ENCODE peak calls at places on chromosomes 3 and 15, in six cellular contexts. J, Q, P, L, C and A are unnamed samples.

GRCh38 chr15:62135532-62136134 is 29.5 kb downstream of the C2CD4B start:
- DNase-seq in P (no peak), C (peak; percentile 80), J (peak; percentile 52), Q (no peak), L (peak; percentile 84), A (no peak)

GRCh38 chr3:188956839-188957489 is 214.8 kb upstream of the TPRG1 start:
- DNase-seq in Q (no peak), J (peak; percentile 26), C (peak; percentile 62), P (no peak), L (peak; percentile 83), A (no peak)

GRCh38 chr3:191387441-191388077 is 57.2 kb upstream of the UTS2B start:
- DNase-seq in L (no peak), C (peak; percentile 32), P (no peak), J (peak; percentile 7), Q (no peak), A (no peak)

GRCh38 chr3:9501226-9501625 is 52.4 kb downstream of the LHFPL4 start:
- DNase-seq in P (no peak), J (no peak), L (no peak), Q (no peak), C (peak; percentile 39), A (no peak)

GRCh38 chr3:76487446-76487845 is 552.5 kb upstream of the ROBO2 start:
- DNase-seq in Q (no peak), J (no peak), P (no peak), L (no peak), C (peak; percentile 2), A (no peak)

GRCh38 chr3:66989860-66990696 is 8.0 kb upstream of the KBTBD8 start:
- DNase-seq in J (no peak), L (peak; percentile 13), C (peak; percentile 1), P (no peak), Q (no peak), A (no peak)

GRCh38 chr3:187610926-187611545 is 59.2 kb downstream of the SST start:
- DNase-seq in L (peak; percentile 5), C (peak; percentile 43), J (no peak), Q (no peak), P (no peak), A (no peak)

GRCh38 chr15:29922191-29922590 is 99.9 kb upstream of the TJP1 start:
- DNase-seq in C (no peak), L (no peak), J (no peak), Q (no peak), P (no peak), A (no peak)

GRCh38 chr3:12235691-12236090 is 53.2 kb upstream of the PPARG start:
- DNase-seq in L (peak; percentile 55), J (peak; percentile 12), P (no peak), Q (no peak), C (peak; percentile 43), A (no peak)

GRCh38 chr15:40386480-40386879 is 4.0 kb downstream of the KNSTRN start:
- DNase-seq in Q (no peak), J (no peak), L (no peak), P (no peak), C (no peak), A (no peak)

GRCh38 chr3:32616267-32616962 is 45.8 kb upstream of the DYNC1LI1 start:
- DNase-seq in P (no peak), J (peak; percentile 35), Q (no peak), L (no peak), C (no peak), A (no peak)

GRCh38 chr3:126850370-126851085 is 132.4 kb upstream of the PLXNA1 start:
- DNase-seq in J (no peak), P (no peak), L (peak; percentile 77), C (peak; percentile 84), Q (no peak), A (no peak)

GRCh38 chr3:147369231-147369630 is 37.1 kb downstream of the ZIC4 start:
- DNase-seq in J (no peak), C (no peak), L (no peak), Q (no peak), P (no peak), A (no peak)
- H3K4me3 ChIP-seq in J (no peak overlapping the region), C (no peak overlapping the region), L (no peak overlapping the region), Q (no peak overlapping the region), P (no peak overlapping the region), A (no peak overlapping the region)

GRCh38 chr3:14391033-14391432 is 11.4 kb upstream of the SLC6A6 start:
- DNase-seq in Q (no peak), L (peak; percentile 88), C (peak; percentile 78), P (peak; percentile 94), J (peak; percentile 46), A (peak; percentile 71)

GRCh38 chr3:14393440-14394111 is 8.8 kb upstream of the SLC6A6 start:
- DNase-seq in P (no peak), J (no peak), C (peak; percentile 53), Q (no peak), L (no peak), A (no peak)

GRCh38 chr3:14389133-14390115 is 13.0 kb upstream of the SLC6A6 start:
- DNase-seq in Q (no peak), C (no peak), J (no peak), P (no peak), L (no peak), A (no peak)

GRCh38 chr3:14392803-14393319 is 9.5 kb upstream of the SLC6A6 start:
- DNase-seq in Q (no peak), J (no peak), C (no peak), L (no peak), P (peak; percentile 90), A (no peak)

GRCh38 chr3:14392231-14392630 is 10.2 kb upstream of the SLC6A6 start:
- DNase-seq in J (no peak), P (no peak), L (no peak), C (no peak), Q (no peak), A (no peak)
- TF ChIP-seq CTCF in J (no peak), P (no peak), L (no peak), C (no peak), Q (no peak), A (no peak)

GRCh38 chr3:45552031-45552772 is 42.3 kb upstream of the LIMD1 start:
- DNase-seq in C (no peak), L (peak; percentile 5), J (no peak), P (peak; percentile 40), Q (no peak), A (no peak)
- H3K27ac ChIP-seq in C (peak overlapping the region; percentile 88), L (peak overlapping the region; percentile 96), J (peak overlapping the region; percentile 65), P (peak overlapping the region; percentile 88), Q (no peak overlapping the region), A (peak overlapping the region; percentile 44)

GRCh38 chr3:150184426-150185071 is 213.9 kb upstream of the PFN2 start:
- DNase-seq in L (peak; percentile 13), Q (no peak), P (no peak), C (peak; percentile 13), J (peak; percentile 8), A (no peak)
- H3K4me3 ChIP-seq in L (no peak overlapping the region), Q (no peak overlapping the region), P (peak overlapping the region; percentile 46), C (peak overlapping the region; percentile 27), J (no peak overlapping the region), A (peak overlapping the region; percentile 41)

DNA sequence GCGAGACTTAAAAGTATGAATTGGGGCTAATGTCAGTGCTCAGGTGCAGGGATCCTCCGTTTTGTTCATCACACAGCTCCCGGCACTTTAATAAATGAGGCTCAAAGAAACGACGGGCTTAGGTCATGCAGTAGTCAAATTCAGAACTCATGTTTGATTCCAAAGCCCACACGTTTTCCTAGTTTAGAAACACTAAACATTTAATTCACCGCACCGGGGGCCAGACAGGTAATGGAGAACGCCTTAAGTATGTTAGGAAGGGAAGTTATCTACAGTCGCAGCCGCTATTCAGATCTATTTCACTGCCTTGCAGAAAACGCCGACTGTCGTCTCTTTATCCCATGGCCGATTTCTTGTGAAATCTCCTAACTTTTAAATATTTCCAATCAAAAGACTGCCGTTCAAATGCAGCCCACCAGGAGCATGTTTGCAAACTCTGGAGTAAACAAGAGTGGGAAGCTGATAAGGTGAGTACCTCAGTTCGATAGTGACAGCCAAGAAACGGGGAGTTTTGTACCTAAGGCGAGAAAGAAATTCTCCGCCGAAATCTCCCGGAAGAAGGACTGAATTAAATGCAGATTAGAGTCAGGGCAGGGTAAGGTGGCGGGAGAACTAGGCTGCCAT is 569 bp downstream of the HIGD2B start:
- DNase-seq in Q (no peak), C (no peak), P (no peak), L (no peak), J (no peak), A (no peak)
- TF ChIP-seq CTCF in Q (no peak), C (no peak), P (no peak), L (peak; percentile 6), J (no peak), A (no peak)

DNA sequence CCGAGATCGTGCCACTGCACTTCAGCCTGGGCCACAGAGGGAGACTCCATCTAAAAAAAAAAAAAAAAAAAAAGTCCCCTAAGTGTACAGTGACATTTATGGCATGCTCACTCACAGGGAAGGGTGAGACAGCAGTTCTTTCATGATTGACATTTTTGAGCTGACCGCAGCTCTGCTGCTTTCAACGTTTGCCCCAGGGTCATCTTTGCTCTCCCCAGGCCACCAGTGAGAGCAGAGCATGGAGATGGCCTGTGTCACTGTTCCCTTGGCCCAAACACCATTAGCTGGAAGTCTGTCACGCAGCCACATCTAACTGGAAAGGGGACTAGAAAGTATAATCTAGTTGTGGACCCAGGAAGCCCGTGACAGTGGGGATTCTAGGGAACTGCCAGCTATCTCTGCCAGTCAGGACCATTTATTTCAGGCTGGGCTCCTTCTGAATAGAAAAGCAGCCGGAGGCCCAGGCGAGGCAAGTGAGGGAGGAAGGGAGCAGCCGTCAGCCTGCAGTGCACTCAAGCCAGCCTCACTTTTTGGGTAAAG is 193.4 kb upstream of the HES1 start:
- DNase-seq in J (no peak), P (no peak), L (no peak), Q (no peak), C (no peak), A (no peak)
- H3K27ac ChIP-seq in J (no peak overlapping the region), P (no peak overlapping the region), L (no peak overlapping the region), Q (no peak overlapping the region), C (no peak overlapping the region), A (no peak overlapping the region)

GRCh38 chr3:108090066-108090700 is 648 bp downstream of the CD47 start:
- DNase-seq in J (peak; percentile 62), Q (peak; percentile 34), L (peak; percentile 55), C (peak; percentile 59), P (no peak), A (peak; percentile 72)

GRCh38 chr3:108086653-108087052 is 4.2 kb downstream of the CD47 start:
- DNase-seq in L (no peak), Q (no peak), C (no peak), P (no peak), J (no peak), A (no peak)

GRCh38 chr3:108089544-108089943 is 1.3 kb downstream of the CD47 start:
- DNase-seq in J (peak; percentile 35), C (peak; percentile 6), P (no peak), L (peak; percentile 11), Q (no peak), A (no peak)

GRCh38 chr3:108088697-108089096 is 2.1 kb downstream of the CD47 start:
- DNase-seq in Q (no peak), J (peak; percentile 44), P (no peak), L (peak; percentile 17), C (peak; percentile 59), A (no peak)

GRCh38 chr3:108088146-108088545 is 2.7 kb downstream of the CD47 start:
- DNase-seq in P (no peak), Q (no peak), C (no peak), L (no peak), J (no peak), A (no peak)
- H3K4me3 ChIP-seq in P (no peak overlapping the region), Q (peak overlapping the region; percentile 22), C (no peak overlapping the region), L (no peak overlapping the region), J (peak overlapping the region; percentile 99), A (peak overlapping the region; percentile 84)